ENCODE peak calls at places on chromosome 3, in six cellular contexts. One of them, this sample, is unnamed.

GRCh38 chr3:172678068-172678467 is 32.8 kb downstream of the NCEH1 start:
- DNase-seq in stimulated activated CD4-positive, alpha-beta T cell treated with anti-CD3 and anti-CD28 coated beads, Interleukin-4, amount 100 ng/mL, for 1 hour: no peak
- DNase-seq in heart left ventricle: no peak
- DNase-seq in head of caudate nucleus: no peak
- DNase-seq in BJ: no peak
- DNase-seq in GM04504: no peak
- DNase-seq in this sample: no peak

GRCh38 chr3:146746190-146746589 is 141.0 kb upstream of the PLSCR5 start:
- DNase-seq in stimulated activated CD4-positive, alpha-beta T cell treated with anti-CD3 and anti-CD28 coated beads, Interleukin-4, amount 100 ng/mL, for 1 hour: no peak
- DNase-seq in heart left ventricle: no peak
- DNase-seq in head of caudate nucleus: no peak
- DNase-seq in BJ: peak; percentile 19
- DNase-seq in GM04504: peak; percentile 26
- DNase-seq in this sample: no peak

GRCh38 chr3:133282239-133282638 is 117.6 kb upstream of the BFSP2 start:
- DNase-seq in stimulated activated CD4-positive, alpha-beta T cell treated with anti-CD3 and anti-CD28 coated beads, Interleukin-4, amount 100 ng/mL, for 1 hour: no peak
- DNase-seq in heart left ventricle: no peak
- DNase-seq in head of caudate nucleus: no peak
- DNase-seq in BJ: no peak
- DNase-seq in GM04504: no peak
- DNase-seq in this sample: no peak

GRCh38 chr3:13525827-13526625 is 22.9 kb upstream of the FBLN2 start:
- DNase-seq in stimulated activated CD4-positive, alpha-beta T cell treated with anti-CD3 and anti-CD28 coated beads, Interleukin-4, amount 100 ng/mL, for 1 hour: no peak
- DNase-seq in heart left ventricle: no peak
- DNase-seq in head of caudate nucleus: no peak
- DNase-seq in BJ: no peak
- DNase-seq in GM04504: no peak
- DNase-seq in this sample: no peak

GRCh38 chr3:194274424-194275085 is 76.6 kb downstream of the CPN2 start:
- DNase-seq in stimulated activated CD4-positive, alpha-beta T cell treated with anti-CD3 and anti-CD28 coated beads, Interleukin-4, amount 100 ng/mL, for 1 hour: no peak
- DNase-seq in heart left ventricle: no peak
- DNase-seq in head of caudate nucleus: no peak
- DNase-seq in BJ: no peak
- DNase-seq in GM04504: no peak
- DNase-seq in this sample: peak; percentile 49

GRCh38 chr3:73073091-73073707 is 11.7 kb downstream of the EBLN2 start:
- DNase-seq in stimulated activated CD4-positive, alpha-beta T cell treated with anti-CD3 and anti-CD28 coated beads, Interleukin-4, amount 100 ng/mL, for 1 hour: no peak
- DNase-seq in heart left ventricle: no peak
- DNase-seq in head of caudate nucleus: no peak
- DNase-seq in BJ: no peak
- DNase-seq in GM04504: no peak
- DNase-seq in this sample: no peak

GRCh38 chr3:156892701-156893100 is 66.5 kb downstream of the LEKR1 start:
- DNase-seq in stimulated activated CD4-positive, alpha-beta T cell treated with anti-CD3 and anti-CD28 coated beads, Interleukin-4, amount 100 ng/mL, for 1 hour: no peak
- DNase-seq in heart left ventricle: no peak
- DNase-seq in head of caudate nucleus: no peak
- DNase-seq in BJ: peak; percentile 50
- DNase-seq in GM04504: peak; percentile 52
- DNase-seq in this sample: no peak

GRCh38 chr3:184730924-184731323 is 19.1 kb upstream of the MAGEF1 start:
- DNase-seq in stimulated activated CD4-positive, alpha-beta T cell treated with anti-CD3 and anti-CD28 coated beads, Interleukin-4, amount 100 ng/mL, for 1 hour: no peak
- DNase-seq in heart left ventricle: no peak
- DNase-seq in head of caudate nucleus: no peak
- DNase-seq in BJ: no peak
- DNase-seq in GM04504: no peak
- DNase-seq in this sample: no peak

GRCh38 chr3:171873561-171873960 is 30.4 kb downstream of the TMEM212 start:
- DNase-seq in stimulated activated CD4-positive, alpha-beta T cell treated with anti-CD3 and anti-CD28 coated beads, Interleukin-4, amount 100 ng/mL, for 1 hour: no peak
- DNase-seq in heart left ventricle: no peak
- DNase-seq in head of caudate nucleus: no peak
- DNase-seq in BJ: peak; percentile 70
- DNase-seq in GM04504: peak; percentile 65
- DNase-seq in this sample: no peak

GRCh38 chr3:64716110-64716509 is 28.3 kb upstream of the ADAMTS9 start:
- DNase-seq in stimulated activated CD4-positive, alpha-beta T cell treated with anti-CD3 and anti-CD28 coated beads, Interleukin-4, amount 100 ng/mL, for 1 hour: no peak
- DNase-seq in heart left ventricle: no peak
- DNase-seq in head of caudate nucleus: no peak
- DNase-seq in BJ: no peak
- DNase-seq in GM04504: no peak
- DNase-seq in this sample: no peak

GRCh38 chr3:114706591-114707224 is 412.9 kb downstream of the TIGIT start:
- DNase-seq in stimulated activated CD4-positive, alpha-beta T cell treated with anti-CD3 and anti-CD28 coated beads, Interleukin-4, amount 100 ng/mL, for 1 hour: no peak
- DNase-seq in heart left ventricle: no peak
- DNase-seq in head of caudate nucleus: no peak
- DNase-seq in BJ: no peak
- DNase-seq in GM04504: no peak
- DNase-seq in this sample: peak; percentile 62

GRCh38 chr3:79057756-79058155 is 710.0 kb downstream of the ROBO1 start:
- DNase-seq in stimulated activated CD4-positive, alpha-beta T cell treated with anti-CD3 and anti-CD28 coated beads, Interleukin-4, amount 100 ng/mL, for 1 hour: no peak
- DNase-seq in heart left ventricle: no peak
- DNase-seq in head of caudate nucleus: no peak
- DNase-seq in BJ: no peak
- DNase-seq in GM04504: no peak
- DNase-seq in this sample: no peak

GRCh38 chr3:126316515-126316939 is 40.7 kb downstream of the KLF15 start:
- DNase-seq in stimulated activated CD4-positive, alpha-beta T cell treated with anti-CD3 and anti-CD28 coated beads, Interleukin-4, amount 100 ng/mL, for 1 hour: no peak
- DNase-seq in heart left ventricle: no peak
- DNase-seq in head of caudate nucleus: no peak
- DNase-seq in BJ: no peak
- DNase-seq in GM04504: no peak
- DNase-seq in this sample: no peak

GRCh38 chr3:157300091-157300490 is 136.6 kb upstream of the PTX3 start:
- DNase-seq in stimulated activated CD4-positive, alpha-beta T cell treated with anti-CD3 and anti-CD28 coated beads, Interleukin-4, amount 100 ng/mL, for 1 hour: no peak
- DNase-seq in heart left ventricle: no peak
- DNase-seq in head of caudate nucleus: no peak
- DNase-seq in BJ: no peak
- DNase-seq in GM04504: no peak
- DNase-seq in this sample: no peak

GRCh38 chr3:87437765-87438164 is 161.4 kb upstream of the POU1F1 start:
- DNase-seq in stimulated activated CD4-positive, alpha-beta T cell treated with anti-CD3 and anti-CD28 coated beads, Interleukin-4, amount 100 ng/mL, for 1 hour: no peak
- DNase-seq in heart left ventricle: no peak
- DNase-seq in head of caudate nucleus: no peak
- DNase-seq in BJ: no peak
- DNase-seq in GM04504: no peak
- DNase-seq in this sample: no peak

GRCh38 chr3:33787328-33788009 is 11.0 kb upstream of the PDCD6IP start:
- DNase-seq in stimulated activated CD4-positive, alpha-beta T cell treated with anti-CD3 and anti-CD28 coated beads, Interleukin-4, amount 100 ng/mL, for 1 hour: peak; percentile 36
- DNase-seq in heart left ventricle: peak; percentile 46
- DNase-seq in head of caudate nucleus: peak; percentile 53
- DNase-seq in BJ: no peak
- DNase-seq in GM04504: no peak
- DNase-seq in this sample: peak; percentile 60

GRCh38 chr3:87207500-87207899 is 19.6 kb upstream of the CHMP2B start:
- DNase-seq in stimulated activated CD4-positive, alpha-beta T cell treated with anti-CD3 and anti-CD28 coated beads, Interleukin-4, amount 100 ng/mL, for 1 hour: no peak
- DNase-seq in heart left ventricle: no peak
- DNase-seq in head of caudate nucleus: no peak
- DNase-seq in BJ: peak; percentile 21
- DNase-seq in GM04504: no peak
- DNase-seq in this sample: no peak

GRCh38 chr3:109316162-109316730 is at the start of gene DPPA2:
- DNase-seq in stimulated activated CD4-positive, alpha-beta T cell treated with anti-CD3 and anti-CD28 coated beads, Interleukin-4, amount 100 ng/mL, for 1 hour: no peak
- DNase-seq in heart left ventricle: no peak
- DNase-seq in head of caudate nucleus: no peak
- DNase-seq in BJ: no peak
- DNase-seq in GM04504: no peak
- DNase-seq in this sample: no peak

GRCh38 chr3:23739536-23739935 is 66.2 kb upstream of the UBE2E1 start:
- DNase-seq in stimulated activated CD4-positive, alpha-beta T cell treated with anti-CD3 and anti-CD28 coated beads, Interleukin-4, amount 100 ng/mL, for 1 hour: no peak
- DNase-seq in heart left ventricle: no peak
- DNase-seq in head of caudate nucleus: no peak
- DNase-seq in BJ: peak; percentile 55
- DNase-seq in GM04504: no peak
- DNase-seq in this sample: no peak

GRCh38 chr3:43728947-43729346 is 38.2 kb downstream of the ABHD5 start:
- DNase-seq in stimulated activated CD4-positive, alpha-beta T cell treated with anti-CD3 and anti-CD28 coated beads, Interleukin-4, amount 100 ng/mL, for 1 hour: no peak
- DNase-seq in heart left ventricle: no peak
- DNase-seq in head of caudate nucleus: no peak
- DNase-seq in BJ: no peak
- DNase-seq in GM04504: no peak
- DNase-seq in this sample: no peak

GRCh38 chr3:11820540-11821041 is 26.1 kb downstream of the TAMM41 start:
- DNase-seq in stimulated activated CD4-positive, alpha-beta T cell treated with anti-CD3 and anti-CD28 coated beads, Interleukin-4, amount 100 ng/mL, for 1 hour: no peak
- DNase-seq in heart left ventricle: no peak
- DNase-seq in head of caudate nucleus: no peak
- DNase-seq in BJ: no peak
- DNase-seq in GM04504: peak; percentile 40
- DNase-seq in this sample: peak; percentile 44

GRCh38 chr3:72959336-72959735 is 37.3 kb upstream of the PPP4R2 start:
- DNase-seq in stimulated activated CD4-positive, alpha-beta T cell treated with anti-CD3 and anti-CD28 coated beads, Interleukin-4, amount 100 ng/mL, for 1 hour: no peak
- DNase-seq in heart left ventricle: no peak
- DNase-seq in head of caudate nucleus: no peak
- DNase-seq in BJ: no peak
- DNase-seq in GM04504: no peak
- DNase-seq in this sample: no peak

GRCh38 chr3:30659270-30660127 is 53.1 kb downstream of the TGFBR2 start:
- DNase-seq in stimulated activated CD4-positive, alpha-beta T cell treated with anti-CD3 and anti-CD28 coated beads, Interleukin-4, amount 100 ng/mL, for 1 hour: no peak
- DNase-seq in heart left ventricle: no peak
- DNase-seq in head of caudate nucleus: no peak
- DNase-seq in BJ: peak; percentile 97
- DNase-seq in GM04504: peak; percentile 88
- DNase-seq in this sample: no peak

GRCh38 chr3:197227780-197228574 is 70.4 kb downstream of the DLG1 start:
- DNase-seq in stimulated activated CD4-positive, alpha-beta T cell treated with anti-CD3 and anti-CD28 coated beads, Interleukin-4, amount 100 ng/mL, for 1 hour: no peak
- DNase-seq in heart left ventricle: no peak
- DNase-seq in head of caudate nucleus: no peak
- DNase-seq in BJ: no peak
- DNase-seq in GM04504: no peak
- DNase-seq in this sample: no peak

GRCh38 chr3:47419083-47420043 is 38.5 kb downstream of the PTPN23 start:
- DNase-seq in stimulated activated CD4-positive, alpha-beta T cell treated with anti-CD3 and anti-CD28 coated beads, Interleukin-4, amount 100 ng/mL, for 1 hour: no peak
- DNase-seq in heart left ventricle: no peak
- DNase-seq in head of caudate nucleus: no peak
- DNase-seq in BJ: no peak
- DNase-seq in GM04504: no peak
- DNase-seq in this sample: peak; percentile 20

GRCh38 chr3:143433787-143434378 is 314.3 kb downstream of the CHST2 start:
- DNase-seq in stimulated activated CD4-positive, alpha-beta T cell treated with anti-CD3 and anti-CD28 coated beads, Interleukin-4, amount 100 ng/mL, for 1 hour: peak; percentile 12
- DNase-seq in heart left ventricle: no peak
- DNase-seq in head of caudate nucleus: no peak
- DNase-seq in BJ: no peak
- DNase-seq in GM04504: no peak
- DNase-seq in this sample: no peak

GRCh38 chr3:23461069-23461468 is 257.9 kb downstream of the UBE2E2 start:
- DNase-seq in stimulated activated CD4-positive, alpha-beta T cell treated with anti-CD3 and anti-CD28 coated beads, Interleukin-4, amount 100 ng/mL, for 1 hour: no peak
- DNase-seq in heart left ventricle: no peak
- DNase-seq in head of caudate nucleus: no peak
- DNase-seq in BJ: no peak
- DNase-seq in GM04504: no peak
- DNase-seq in this sample: no peak

GRCh38 chr3:126836220-126836860 is 132.3 kb downstream of the CHCHD6 start:
- DNase-seq in stimulated activated CD4-positive, alpha-beta T cell treated with anti-CD3 and anti-CD28 coated beads, Interleukin-4, amount 100 ng/mL, for 1 hour: no peak
- DNase-seq in heart left ventricle: no peak
- DNase-seq in head of caudate nucleus: no peak
- DNase-seq in BJ: no peak
- DNase-seq in GM04504: no peak
- DNase-seq in this sample: no peak

GRCh38 chr3:126124896-126125295 is 41.0 kb upstream of the SLC41A3 start:
- DNase-seq in stimulated activated CD4-positive, alpha-beta T cell treated with anti-CD3 and anti-CD28 coated beads, Interleukin-4, amount 100 ng/mL, for 1 hour: no peak
- DNase-seq in heart left ventricle: no peak
- DNase-seq in head of caudate nucleus: no peak
- DNase-seq in BJ: no peak
- DNase-seq in GM04504: no peak
- DNase-seq in this sample: peak; percentile 31

GRCh38 chr3:156997351-156997750 is 162.6 kb downstream of the CCNL1 start:
- DNase-seq in stimulated activated CD4-positive, alpha-beta T cell treated with anti-CD3 and anti-CD28 coated beads, Interleukin-4, amount 100 ng/mL, for 1 hour: no peak
- DNase-seq in heart left ventricle: no peak
- DNase-seq in head of caudate nucleus: no peak
- DNase-seq in BJ: peak; percentile 12
- DNase-seq in GM04504: peak; percentile 28
- DNase-seq in this sample: no peak

GRCh38 chr3:71510485-71510884 is 73.0 kb downstream of the FOXP1 start:
- DNase-seq in stimulated activated CD4-positive, alpha-beta T cell treated with anti-CD3 and anti-CD28 coated beads, Interleukin-4, amount 100 ng/mL, for 1 hour: no peak
- DNase-seq in heart left ventricle: no peak
- DNase-seq in head of caudate nucleus: no peak
- DNase-seq in BJ: no peak
- DNase-seq in GM04504: no peak
- DNase-seq in this sample: peak; percentile 22

GRCh38 chr3:124229407-124229806 is 237.5 kb upstream of the ROPN1 start:
- DNase-seq in stimulated activated CD4-positive, alpha-beta T cell treated with anti-CD3 and anti-CD28 coated beads, Interleukin-4, amount 100 ng/mL, for 1 hour: no peak
- DNase-seq in heart left ventricle: no peak
- DNase-seq in head of caudate nucleus: peak; percentile 26
- DNase-seq in BJ: no peak
- DNase-seq in GM04504: no peak
- DNase-seq in this sample: no peak

GRCh38 chr3:25033407-25034029 is 394.5 kb upstream of the RARB start:
- DNase-seq in stimulated activated CD4-positive, alpha-beta T cell treated with anti-CD3 and anti-CD28 coated beads, Interleukin-4, amount 100 ng/mL, for 1 hour: no peak
- DNase-seq in heart left ventricle: peak; percentile 54
- DNase-seq in head of caudate nucleus: peak; percentile 39
- DNase-seq in BJ: no peak
- DNase-seq in GM04504: no peak
- DNase-seq in this sample: peak; percentile 41

GRCh38 chr3:126554560-126555525 is 3.9 kb downstream of the C3orf22 start:
- DNase-seq in stimulated activated CD4-positive, alpha-beta T cell treated with anti-CD3 and anti-CD28 coated beads, Interleukin-4, amount 100 ng/mL, for 1 hour: no peak
- DNase-seq in heart left ventricle: no peak
- DNase-seq in head of caudate nucleus: no peak
- DNase-seq in BJ: no peak
- DNase-seq in GM04504: no peak
- DNase-seq in this sample: peak; percentile 27

GRCh38 chr3:42660898-42661297 is 7.4 kb downstream of the ZBTB47 start:
- DNase-seq in stimulated activated CD4-positive, alpha-beta T cell treated with anti-CD3 and anti-CD28 coated beads, Interleukin-4, amount 100 ng/mL, for 1 hour: no peak
- DNase-seq in heart left ventricle: peak; percentile 52
- DNase-seq in head of caudate nucleus: peak; percentile 14
- DNase-seq in BJ: no peak
- DNase-seq in GM04504: no peak
- DNase-seq in this sample: peak; percentile 70

This sample was measured in adrenal gland.